ENCODE peak calls at places on chromosomes 6 and 20, in seven cellular contexts. N is activated T-cell treated with anti-CD3 and anti-CD28 coated beads, Interleukin-2, amount 50 U/mL, for 72 hours; F is mucosa of descending colon; X is GF-D8; W is KBM-7; C is NCI-H524 treated with DMSO at 0.1 percent for 48 hours; O is NCI-H2081. Z is an unnamed sample.

GRCh38 chr6:6878921-6879585 is 228.7 kb upstream of the RREB1 start:
- DNase-seq in C (no peak), W (no peak), N (no peak), O (no peak), F (no peak), X (no peak), Z (no peak)

GRCh38 chr6:131293472-131293911 is 158.2 kb downstream of the AKAP7 start:
- DNase-seq in W (no peak), F (no peak), X (no peak), C (no peak), O (no peak), N (no peak), Z (no peak)

GRCh38 chr6:3894535-3895302 is 45.5 kb downstream of the FAM50B start:
- DNase-seq in F (no peak), C (no peak), N (no peak), X (no peak), O (peak), W (no peak), Z (no peak)

GRCh38 chr6:52577022-52577777 is at the start of gene TRAM2:
- DNase-seq in F (peak), C (no peak), N (peak), O (peak), X (peak), W (peak), Z (peak)

GRCh38 chr6:144847906-144848305 is 562.8 kb downstream of the UTRN start:
- DNase-seq in X (no peak), W (no peak), F (no peak), C (peak), N (no peak), O (no peak), Z (no peak)

GRCh38 chr6:116278853-116279231 is 888 bp downstream of the TSPYL1 start:
- DNase-seq in O (peak), F (no peak), X (no peak), C (no peak), N (no peak), W (no peak), Z (no peak)

GRCh38 chr6:31652925-31653724 is 664 bp upstream of the BAG6 start:
- DNase-seq in X (no peak), N (no peak), C (no peak), O (peak), F (peak), W (no peak), Z (peak)

GRCh38 chr6:98838027-98838426 is 3.7 kb downstream of the POU3F2 start:
- DNase-seq in C (no peak), W (no peak), O (no peak), X (no peak), N (no peak), F (no peak), Z (no peak)

GRCh38 chr6:56581561-56581960 is 61.1 kb downstream of the DST start:
- DNase-seq in O (no peak), C (no peak), N (no peak), X (no peak), W (no peak), F (no peak), Z (no peak)

GRCh38 chr6:15501806-15502450 is 160.9 kb downstream of the DTNBP1 start:
- DNase-seq in N (no peak), O (no peak), C (no peak), X (no peak), W (no peak), F (peak), Z (no peak)

GRCh38 chr6:40889137-40889832 is 149.7 kb downstream of the UNC5CL start:
- DNase-seq in O (no peak), F (no peak), C (no peak), W (no peak), X (no peak), N (no peak), Z (no peak)

GRCh38 chr6:137233561-137234504 is 14.6 kb upstream of the IFNGR1 start:
- DNase-seq in F (no peak), N (no peak), X (peak), O (no peak), W (peak), C (no peak), Z (no peak)

GRCh38 chr6:1597121-1597744 is 12.5 kb upstream of the FOXC1 start:
- DNase-seq in F (no peak), X (no peak), O (no peak), N (no peak), C (no peak), W (no peak), Z (no peak)

GRCh38 chr20:21632654-21633053 is 72.8 kb upstream of the PAX1 start:
- DNase-seq in C (no peak), N (no peak), O (no peak), W (no peak), X (no peak), F (no peak), Z (no peak)

GRCh38 chr6:63807056-63807455 is 171.5 kb downstream of the PHF3 start:
- DNase-seq in F (no peak), X (no peak), C (no peak), N (no peak), O (no peak), W (peak), Z (no peak)

GRCh38 chr20:63108247-63108646 is 101.5 kb upstream of the BHLHE23 start:
- DNase-seq in N (no peak), W (no peak), F (peak), C (no peak), X (no peak), O (no peak), Z (no peak)

GRCh38 chr6:118525913-118526490 is 22.1 kb upstream of the PLN start:
- DNase-seq in W (no peak), O (no peak), C (no peak), N (no peak), X (no peak), F (no peak), Z (no peak)

GRCh38 chr20:19341348-19342053 is 129.1 kb downstream of the SLC24A3 start:
- DNase-seq in O (no peak), X (no peak), N (no peak), F (no peak), W (no peak), C (no peak), Z (peak)

GRCh38 chr6:134816300-134816699 is 133.6 kb downstream of the ALDH8A1 start:
- DNase-seq in O (no peak), W (no peak), X (no peak), C (no peak), N (no peak), F (no peak), Z (no peak)

GRCh38 chr6:142292191-142292924 is 9.4 kb upstream of the ADGRG6 start:
- DNase-seq in F (no peak), X (no peak), W (no peak), N (no peak), C (no peak), O (no peak), Z (no peak)

GRCh38 chr6:116036885-116037284 is 23.8 kb downstream of the FRK start:
- DNase-seq in C (no peak), X (no peak), N (no peak), W (no peak), O (no peak), F (no peak), Z (no peak)

GRCh38 chr20:57329608-57330221 is at the start of gene SPO11:
- DNase-seq in O (no peak), X (no peak), W (no peak), F (no peak), N (no peak), C (no peak), Z (no peak)

GRCh38 chr6:143058987-143059386 is 1.7 kb upstream of the AIG1 start:
- DNase-seq in C (no peak), O (no peak), W (no peak), F (no peak), X (no peak), N (no peak), Z (no peak)